ENCODE peak calls at places on chromosomes 3 and 15, in six cellular contexts. U is upper lobe of left lung, V is K562, B is A549, C is HepG2, M is GM12878. W is an unnamed sample.

GRCh38 chr3:99498544-99499234 is 139.7 kb upstream of the COL8A1 start:
- ATAC-seq in C (peak; percentile 49), B (peak; percentile 45), U (no peak), M (peak; percentile 39), V (no peak), W (no peak)

GRCh38 chr3:12689997-12690711 is 26.2 kb upstream of the RAF1 start:
- ATAC-seq in M (no peak), V (peak; percentile 13), U (no peak), B (peak; percentile 48), C (peak; percentile 73), W (no peak)

GRCh38 chr3:57555738-57556458 is at the start of gene PDE12:
- ATAC-seq in V (peak; percentile 91), B (peak; percentile 95), C (peak; percentile 91), M (peak; percentile 92), U (peak; percentile 94), W (peak; percentile 94)

GRCh38 chr3:66259721-66260255 is 39.0 kb downstream of the SLC25A26 start:
- ATAC-seq in M (no peak), B (no peak), C (no peak), V (no peak), U (no peak), W (no peak)

GRCh38 chr3:141432904-141433303 is 53.9 kb upstream of the RASA2 start:
- ATAC-seq in M (no peak), V (no peak), C (no peak), U (no peak), B (no peak), W (no peak)

GRCh38 chr15:66898656-66899402 is 166.6 kb upstream of the SMAD3 start:
- ATAC-seq in U (no peak), C (no peak), M (no peak), V (peak; percentile 19), B (no peak), W (no peak)

GRCh38 chr3:47890832-47891620 is 88.1 kb downstream of the DHX30 start:
- ATAC-seq in U (no peak), B (no peak), V (peak; percentile 29), M (no peak), C (no peak), W (peak; percentile 94)

GRCh38 chr3:122005033-122005565 is 16.9 kb downstream of the ILDR1 start:
- ATAC-seq in B (no peak), V (peak; percentile 70), C (no peak), M (peak; percentile 78), U (no peak), W (no peak)

GRCh38 chr3:119352235-119352634 is 58.1 kb downstream of the ARHGAP31 start:
- ATAC-seq in U (peak; percentile 21), M (peak; percentile 97), C (no peak), B (peak; percentile 49), V (peak; percentile 70), W (no peak)

GRCh38 chr3:124837065-124837464 is 50.1 kb downstream of the ITGB5 start:
- ATAC-seq in M (no peak), V (no peak), U (no peak), B (peak; percentile 5), C (no peak), W (peak; percentile 26)

GRCh38 chr3:94968519-94968918 is 905.7 kb downstream of the NSUN3 start:
- ATAC-seq in V (no peak), C (no peak), B (no peak), U (no peak), M (no peak), W (no peak)

GRCh38 chr3:76038949-76039348 is 253.6 kb upstream of the ZNF717 start:
- ATAC-seq in B (no peak), V (no peak), C (no peak), M (no peak), U (no peak), W (no peak)

GRCh38 chr15:59255647-59256380 is 49.2 kb downstream of the LDHAL6B start:
- ATAC-seq in V (no peak), U (no peak), C (peak; percentile 87), M (peak; percentile 69), B (peak; percentile 76), W (no peak)

GRCh38 chr3:155411500-155412223 is 118.2 kb upstream of the STRIT1 start:
- ATAC-seq in B (no peak), M (peak; percentile 46), V (peak; percentile 77), U (no peak), C (peak; percentile 69), W (no peak)

GRCh38 chr3:154886437-154886836 is 193.7 kb upstream of the MME start:
- ATAC-seq in B (no peak), U (no peak), M (no peak), V (no peak), C (no peak), W (peak; percentile 73)

GRCh38 chr3:3097958-3098357 is 12.2 kb downstream of the IL5RA start:
- ATAC-seq in U (no peak), C (no peak), B (no peak), V (no peak), M (no peak), W (no peak)

GRCh38 chr3:104628185-104628789 is 738.4 kb upstream of the ALCAM start:
- ATAC-seq in M (peak; percentile 84), V (no peak), B (peak; percentile 82), C (peak; percentile 88), U (no peak), W (peak; percentile 39)

GRCh38 chr15:67384761-67385160 is 130.2 kb downstream of the IQCH start:
- ATAC-seq in U (no peak), C (no peak), V (no peak), M (no peak), B (no peak), W (no peak)

GRCh38 chr3:114231616-114232015 is 5.8 kb downstream of the ZNF80 start:
- ATAC-seq in M (no peak), V (no peak), U (no peak), B (no peak), C (no peak), W (no peak)

GRCh38 chr3:177476921-177477435 is 279.7 kb upstream of the TBL1XR1 start:
- ATAC-seq in B (no peak), M (no peak), V (no peak), U (no peak), C (no peak), W (no peak)

GRCh38 chr3:9340450-9341009 is 22.3 kb upstream of the THUMPD3 start:
- ATAC-seq in V (peak; percentile 28), U (no peak), M (no peak), B (peak; percentile 93), C (peak; percentile 74), W (no peak)

GRCh38 chr3:10848261-10848660 is 32.2 kb downstream of the SLC6A11 start:
- ATAC-seq in V (no peak), M (peak; percentile 72), C (no peak), U (no peak), B (no peak), W (no peak)

GRCh38 chr3:21795152-21795837 is 44.3 kb upstream of the ZNF385D start:
- ATAC-seq in V (no peak), B (no peak), U (no peak), C (no peak), M (no peak), W (peak; percentile 50)

GRCh38 chr3:158267015-158267414 is 157.1 kb downstream of the RSRC1 start:
- ATAC-seq in M (no peak), C (no peak), V (no peak), U (no peak), B (no peak), W (no peak)

GRCh38 chr3:136639069-136639468 is 113.1 kb downstream of the STAG1 start:
- ATAC-seq in U (no peak), M (no peak), B (no peak), C (no peak), V (no peak), W (no peak)

GRCh38 chr15:39154136-39154770 is 426.6 kb upstream of the THBS1 start:
- ATAC-seq in M (peak; percentile 56), U (no peak), V (peak; percentile 32), C (peak; percentile 79), B (peak; percentile 67), W (peak; percentile 21)
- TF ChIP-seq CTCF in M (no peak), U (no peak), V (no peak), C (peak; percentile 9), B (no peak), W (peak; percentile 49)

DNA sequence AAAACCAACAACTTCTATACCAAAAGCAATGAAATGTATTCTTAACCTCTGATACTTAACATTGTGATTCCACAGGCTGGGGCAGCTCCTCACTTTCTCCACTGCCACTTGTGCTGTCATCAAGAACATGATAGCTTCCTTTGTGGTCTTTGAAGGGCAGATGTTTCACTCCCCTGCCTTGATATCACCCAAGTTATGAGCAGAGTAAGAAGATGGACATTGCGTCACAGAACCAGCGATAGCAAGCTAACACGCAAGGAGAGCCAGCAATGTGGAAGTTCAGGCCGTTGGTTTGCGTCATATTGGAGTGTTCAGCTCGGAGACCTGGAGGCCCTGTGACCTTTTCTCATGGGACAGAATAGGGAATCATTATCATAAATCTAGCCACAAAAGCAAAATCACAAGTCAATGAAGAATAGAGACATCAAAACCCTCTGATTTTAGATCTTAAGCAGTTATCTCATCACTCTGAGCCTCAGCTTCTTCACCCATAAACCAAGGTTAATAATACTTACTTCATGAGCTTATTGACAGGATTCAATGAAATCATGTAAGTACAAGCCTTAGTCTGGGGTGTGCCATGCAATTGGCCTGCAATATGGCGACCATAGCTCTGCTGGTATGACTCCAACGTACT is 183.8 kb upstream of the THBS1 start:
- ATAC-seq in V (peak; percentile 76), U (no peak), M (no peak), C (no peak), B (no peak), W (no peak)
- TF ChIP-seq EP300 in V (peak; percentile 39), U (peak; percentile 79), M (no peak), C (no peak), B (no peak), W (no peak)

GRCh38 chr15:74383695-74384565 is 16.5 kb upstream of the CYP11A1 start:
- ATAC-seq in C (no peak), V (peak; percentile 9), B (peak; percentile 7), U (no peak), M (peak; percentile 67), W (no peak)
- TF ChIP-seq CTCF in C (peak; percentile 24), V (peak; percentile 47), B (no peak), U (no peak), M (no peak), W (no peak)

GRCh38 chr3:111568906-111569305 is 26.2 kb downstream of the ZBED2 start:
- ATAC-seq in M (no peak), C (no peak), U (no peak), B (no peak), V (no peak), W (no peak)
- TF ChIP-seq EP300 in M (no peak), C (no peak), U (no peak), B (no peak), V (no peak), W (no peak)

GRCh38 chr15:29403778-29404177 is 134.2 kb upstream of the NSMCE3 start:
- ATAC-seq in C (peak; percentile 100), U (no peak), V (peak; percentile 79), M (peak; percentile 76), B (peak; percentile 91), W (no peak)
- TF ChIP-seq CTCF in C (peak; percentile 23), U (no peak), V (no peak), M (no peak), B (no peak), W (no peak)

DNA sequence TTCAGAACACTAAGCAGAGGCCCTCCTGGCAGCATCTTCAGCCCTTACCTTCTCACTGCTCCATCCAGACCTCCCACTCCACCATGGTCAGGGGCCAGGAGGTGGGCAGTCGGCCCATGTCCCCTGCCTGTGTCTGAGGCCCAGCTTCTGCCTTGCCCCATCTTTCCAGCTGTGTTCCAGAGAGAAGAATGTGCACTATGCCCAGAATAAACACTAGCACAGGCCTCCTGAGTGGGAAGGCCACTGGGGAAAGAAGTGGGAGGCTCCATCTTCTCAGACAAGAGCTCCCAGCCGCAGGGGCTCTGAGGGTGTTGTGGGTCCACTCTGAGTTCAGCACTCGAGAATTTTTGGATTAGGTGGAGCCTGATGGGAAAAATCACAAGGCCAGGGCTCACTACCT is 44.5 kb downstream of the ADCY5 start:
- ATAC-seq in U (no peak), M (no peak), C (peak; percentile 30), V (no peak), B (no peak), W (peak; percentile 61)
- TF ChIP-seq EP300 in U (no peak), M (no peak), C (no peak), V (no peak), B (no peak), W (no peak)

GRCh38 chr3:85360742-85361387 is 402.1 kb downstream of the CADM2 start:
- ATAC-seq in V (peak; percentile 78), U (no peak), B (peak; percentile 100), C (peak; percentile 100), M (peak; percentile 94), W (no peak)
- TF ChIP-seq CTCF in V (peak; percentile 21), U (no peak), B (peak; percentile 67), C (peak; percentile 79), M (peak; percentile 56), W (no peak)